ENCODE peak calls at places on chromosome 13, in four cellular contexts. One of them, this sample, is unnamed.

GRCh38 chr13:28313579-28313978 is 175.2 kb downstream of the PAN3 start:
- DNase-seq in K562: peak
- DNase-seq in HepG2: no peak
- DNase-seq in GM12878: no peak
- DNase-seq in this sample: no peak

GRCh38 chr13:93603043-93603442 is 376.4 kb downstream of the GPC6 start:
- DNase-seq in K562: no peak
- DNase-seq in HepG2: no peak
- DNase-seq in GM12878: no peak
- DNase-seq in this sample: no peak

GRCh38 chr13:25881946-25882574 is 169.8 kb downstream of the SHISA2 start:
- DNase-seq in K562: no peak
- DNase-seq in HepG2: no peak
- DNase-seq in GM12878: no peak
- DNase-seq in this sample: peak

GRCh38 chr13:102028846-102029245 is 373.0 kb downstream of the FGF14 start:
- DNase-seq in K562: no peak
- DNase-seq in HepG2: no peak
- DNase-seq in GM12878: no peak
- DNase-seq in this sample: no peak

GRCh38 chr13:24252136-24252535 is 57.2 kb upstream of the C1QTNF9 start:
- DNase-seq in K562: no peak
- DNase-seq in HepG2: no peak
- DNase-seq in GM12878: no peak
- DNase-seq in this sample: no peak

GRCh38 chr13:30705672-30706071 is 29.7 kb upstream of the ALOX5AP start:
- DNase-seq in K562: no peak
- DNase-seq in HepG2: no peak
- DNase-seq in GM12878: no peak
- DNase-seq in this sample: no peak

GRCh38 chr13:80131204-80131603 is 209.7 kb downstream of the SPRY2 start:
- DNase-seq in K562: no peak
- DNase-seq in HepG2: no peak
- DNase-seq in GM12878: no peak
- DNase-seq in this sample: peak

GRCh38 chr13:74409551-74409950 is 275.3 kb upstream of the KLF12 start:
- DNase-seq in K562: no peak
- DNase-seq in HepG2: no peak
- DNase-seq in GM12878: no peak
- DNase-seq in this sample: no peak

GRCh38 chr13:96678801-96679200 is 315.5 kb downstream of the OXGR1 start:
- DNase-seq in K562: no peak
- DNase-seq in HepG2: no peak
- DNase-seq in GM12878: no peak
- DNase-seq in this sample: no peak

GRCh38 chr13:110377178-110378175 is 70.4 kb downstream of the COL4A2 start:
- DNase-seq in K562: no peak
- DNase-seq in HepG2: no peak
- DNase-seq in GM12878: no peak
- DNase-seq in this sample: no peak

GRCh38 chr13:109547942-109548860 is 238.2 kb downstream of the IRS2 start:
- DNase-seq in K562: no peak
- DNase-seq in HepG2: no peak
- DNase-seq in GM12878: no peak
- DNase-seq in this sample: no peak

GRCh38 chr13:50780201-50781015 is 63.1 kb downstream of the DLEU7 start:
- DNase-seq in K562: no peak
- DNase-seq in HepG2: no peak
- DNase-seq in GM12878: no peak
- DNase-seq in this sample: no peak

GRCh38 chr13:90171649-90172048 is 1175.8 kb upstream of the MIR17HG start:
- DNase-seq in K562: no peak
- DNase-seq in HepG2: no peak
- DNase-seq in GM12878: no peak
- DNase-seq in this sample: no peak

GRCh38 chr13:39159393-39159792 is 121.1 kb downstream of the NHLRC3 start:
- DNase-seq in K562: no peak
- DNase-seq in HepG2: no peak
- DNase-seq in GM12878: no peak
- DNase-seq in this sample: no peak

GRCh38 chr13:74424455-74424854 is 290.3 kb upstream of the KLF12 start:
- DNase-seq in K562: no peak
- DNase-seq in HepG2: no peak
- DNase-seq in GM12878: no peak
- DNase-seq in this sample: no peak

GRCh38 chr13:22506286-22506685 is 674.5 kb upstream of the SGCG start:
- DNase-seq in K562: no peak
- DNase-seq in HepG2: no peak
- DNase-seq in GM12878: no peak
- DNase-seq in this sample: no peak

GRCh38 chr13:42486711-42487198 is 87.2 kb upstream of the TNFSF11 start:
- DNase-seq in K562: no peak
- DNase-seq in HepG2: no peak
- DNase-seq in GM12878: no peak
- DNase-seq in this sample: no peak

DNA sequence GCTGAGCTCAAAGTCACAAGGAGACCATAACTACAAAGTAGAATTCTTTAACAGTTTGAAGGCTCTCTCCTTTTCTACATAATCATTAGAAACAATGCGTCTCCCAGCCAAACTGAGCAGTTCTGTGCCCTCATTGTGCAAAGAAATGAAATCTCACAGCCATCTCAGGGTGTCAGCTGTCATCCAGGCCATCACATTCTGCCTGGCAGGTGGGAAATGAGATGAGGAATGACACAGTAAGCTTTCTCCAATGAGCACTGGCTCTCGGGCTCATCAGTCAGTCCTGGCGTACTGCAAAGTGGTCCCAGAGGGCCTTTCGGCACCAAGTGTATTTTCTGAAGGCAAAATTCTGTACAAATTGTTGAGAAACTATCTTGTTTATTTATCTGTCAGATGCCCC is 306.5 kb downstream of the KCTD12 start:
- DNase-seq in K562: no peak
- DNase-seq in HepG2: no peak
- DNase-seq in GM12878: no peak
- DNase-seq in this sample: no peak
- TF ChIP-seq EP300 in K562: no peak
- TF ChIP-seq EP300 in HepG2: no peak
- TF ChIP-seq EP300 in GM12878: no peak
- TF ChIP-seq EP300 in this sample: no peak

GRCh38 chr13:69199664-69200063 is 908.0 kb upstream of the ATXN8OS start:
- DNase-seq in K562: peak
- DNase-seq in HepG2: no peak
- DNase-seq in GM12878: no peak
- DNase-seq in this sample: peak

GRCh38 chr13:69204620-69205019 is 903.0 kb upstream of the ATXN8OS start:
- DNase-seq in K562: no peak
- DNase-seq in HepG2: no peak
- DNase-seq in GM12878: no peak
- DNase-seq in this sample: no peak

GRCh38 chr13:69194130-69194529 is 913.5 kb upstream of the ATXN8OS start:
- DNase-seq in K562: no peak
- DNase-seq in HepG2: no peak
- DNase-seq in GM12878: no peak
- DNase-seq in this sample: no peak

DNA sequence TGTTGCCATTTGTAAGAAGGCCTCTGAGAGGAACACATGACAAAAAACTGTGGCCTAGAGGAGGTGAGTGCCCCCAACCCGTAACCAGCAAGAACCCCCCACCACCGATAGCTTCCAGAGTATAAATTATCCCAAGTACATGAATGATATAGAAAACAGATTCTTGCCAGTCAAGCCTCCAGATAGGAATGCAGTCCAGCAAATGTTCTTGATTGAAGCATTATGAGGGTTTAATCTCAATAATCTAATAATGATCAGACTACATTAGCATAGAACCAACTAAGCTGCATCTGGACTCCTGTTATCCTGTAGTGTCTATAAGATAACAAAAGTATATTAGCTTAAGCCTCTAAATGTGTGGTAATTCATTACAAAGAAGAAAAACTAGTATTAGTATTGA is 908.9 kb upstream of the ATXN8OS start:
- DNase-seq in K562: no peak
- DNase-seq in HepG2: no peak
- DNase-seq in GM12878: no peak
- DNase-seq in this sample: peak
- TF ChIP-seq FOXM1 in K562: no peak
- TF ChIP-seq FOXM1 in HepG2: no peak
- TF ChIP-seq FOXM1 in GM12878: no peak
- TF ChIP-seq FOXM1 in this sample: no peak

GRCh38 chr13:60121288-60121687 is 42.4 kb downstream of the DIAPH3 start:
- DNase-seq in K562: no peak
- DNase-seq in HepG2: no peak
- DNase-seq in GM12878: no peak
- DNase-seq in this sample: no peak

DNA sequence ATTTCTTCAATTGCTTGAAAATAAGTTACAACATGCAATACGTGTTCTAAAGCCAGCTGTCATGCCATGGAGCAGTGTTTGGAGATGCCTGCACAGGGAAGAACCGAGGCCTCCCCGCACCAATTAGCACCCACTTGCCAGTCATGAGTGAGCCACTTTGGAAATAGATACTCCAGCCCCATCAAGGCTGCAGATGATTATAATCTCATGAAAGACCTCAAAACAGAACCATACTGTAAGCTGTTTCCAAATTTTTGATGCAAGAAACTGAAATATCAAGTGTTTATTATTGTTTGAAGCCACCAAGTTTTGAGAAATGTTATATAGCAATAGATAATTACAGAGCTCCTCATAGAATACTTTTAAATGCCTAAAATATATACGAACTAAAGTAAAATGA is 43.1 kb downstream of the DIAPH3 start:
- DNase-seq in K562: no peak
- DNase-seq in HepG2: no peak
- DNase-seq in GM12878: no peak
- DNase-seq in this sample: no peak
- TF ChIP-seq EP300 in K562: no peak
- TF ChIP-seq EP300 in HepG2: no peak
- TF ChIP-seq EP300 in GM12878: no peak
- TF ChIP-seq EP300 in this sample: no peak

GRCh38 chr13:85441364-85441763 is 357.9 kb downstream of the SLITRK6 start:
- DNase-seq in K562: no peak
- DNase-seq in HepG2: no peak
- DNase-seq in GM12878: no peak
- DNase-seq in this sample: no peak

GRCh38 chr13:85436029-85436428 is 363.2 kb downstream of the SLITRK6 start:
- DNase-seq in K562: no peak
- DNase-seq in HepG2: no peak
- DNase-seq in GM12878: no peak
- DNase-seq in this sample: peak

GRCh38 chr13:85445534-85445933 is 353.7 kb downstream of the SLITRK6 start:
- DNase-seq in K562: no peak
- DNase-seq in HepG2: no peak
- DNase-seq in GM12878: no peak
- DNase-seq in this sample: no peak

GRCh38 chr13:85441975-85442374 is 357.2 kb downstream of the SLITRK6 start:
- DNase-seq in K562: no peak
- DNase-seq in HepG2: no peak
- DNase-seq in GM12878: no peak
- DNase-seq in this sample: no peak
- TF ChIP-seq FOXM1 in K562: no peak
- TF ChIP-seq FOXM1 in HepG2: no peak
- TF ChIP-seq FOXM1 in GM12878: no peak
- TF ChIP-seq FOXM1 in this sample: no peak

GRCh38 chr13:112210401-112210800 is 143.5 kb downstream of the SOX1 start:
- DNase-seq in K562: no peak
- DNase-seq in HepG2: no peak
- DNase-seq in GM12878: no peak
- DNase-seq in this sample: no peak
- TF ChIP-seq EP300 in K562: no peak
- TF ChIP-seq EP300 in HepG2: no peak
- TF ChIP-seq EP300 in GM12878: no peak
- TF ChIP-seq EP300 in this sample: no peak

GRCh38 chr13:36888645-36889044 is 31.4 kb downstream of the SMAD9 start:
- DNase-seq in K562: no peak
- DNase-seq in HepG2: no peak
- DNase-seq in GM12878: no peak
- DNase-seq in this sample: no peak
- TF ChIP-seq FOXM1 in K562: no peak
- TF ChIP-seq FOXM1 in HepG2: no peak
- TF ChIP-seq FOXM1 in GM12878: no peak
- TF ChIP-seq FOXM1 in this sample: no peak

GRCh38 chr13:62358646-62358932 is 942.9 kb upstream of the PCDH20 start:
- DNase-seq in K562: no peak
- DNase-seq in HepG2: no peak
- DNase-seq in GM12878: no peak
- DNase-seq in this sample: no peak

GRCh38 chr13:62356977-62357376 is 941.3 kb upstream of the PCDH20 start:
- DNase-seq in K562: no peak
- DNase-seq in HepG2: no peak
- DNase-seq in GM12878: no peak
- DNase-seq in this sample: no peak

GRCh38 chr13:62357887-62358645 is 942.4 kb upstream of the PCDH20 start:
- DNase-seq in K562: peak
- DNase-seq in HepG2: peak
- DNase-seq in GM12878: peak
- DNase-seq in this sample: no peak

GRCh38 chr13:62360609-62361008 is 945.0 kb upstream of the PCDH20 start:
- DNase-seq in K562: no peak
- DNase-seq in HepG2: no peak
- DNase-seq in GM12878: no peak
- DNase-seq in this sample: peak
- TF ChIP-seq EP300 in K562: no peak
- TF ChIP-seq EP300 in HepG2: no peak
- TF ChIP-seq EP300 in GM12878: no peak
- TF ChIP-seq EP300 in this sample: no peak

This sample was measured in SK-N-SH.